ENCODE peak calls at places on chromosomes 13 and 19, in seven cellular contexts. One of them, this sample, is unnamed.
A peak's percentile ranks its signal among the peaks of the same experiment; 100 is the strongest.

GRCh38 chr13:38954291-38954690 is 36.3 kb downstream of the STOML3 start:
- DNase-seq in upper lobe of left lung: no peak
- DNase-seq in transverse colon: no peak
- DNase-seq in A549: no peak
- DNase-seq in tibial nerve: no peak
- DNase-seq in uterus: no peak
- DNase-seq in stomach: no peak
- DNase-seq in this sample: no peak

GRCh38 chr13:104809483-104809882 is 1726.0 kb downstream of the EFNB2 start:
- DNase-seq in transverse colon: no peak
- DNase-seq in stomach: no peak
- DNase-seq in A549: no peak
- DNase-seq in tibial nerve: no peak
- DNase-seq in upper lobe of left lung: no peak
- DNase-seq in uterus: no peak
- DNase-seq in this sample: no peak

GRCh38 chr19:3618144-3618810 is 8.3 kb downstream of the CACTIN start:
- DNase-seq in transverse colon: peak; percentile 70
- DNase-seq in A549: no peak
- DNase-seq in upper lobe of left lung: peak; percentile 50
- DNase-seq in uterus: peak; percentile 64
- DNase-seq in stomach: peak; percentile 73
- DNase-seq in tibial nerve: peak; percentile 60
- DNase-seq in this sample: peak; percentile 80

GRCh38 chr19:57267294-57267693 is 13.0 kb upstream of the ZNF460 start:
- DNase-seq in uterus: no peak
- DNase-seq in stomach: no peak
- DNase-seq in A549: no peak
- DNase-seq in upper lobe of left lung: no peak
- DNase-seq in tibial nerve: no peak
- DNase-seq in transverse colon: no peak
- DNase-seq in this sample: no peak

GRCh38 chr19:7288131-7288530 is 6.1 kb downstream of the INSR start:
- DNase-seq in tibial nerve: no peak
- DNase-seq in A549: no peak
- DNase-seq in transverse colon: no peak
- DNase-seq in upper lobe of left lung: no peak
- DNase-seq in stomach: no peak
- DNase-seq in uterus: no peak
- DNase-seq in this sample: no peak

GRCh38 chr19:40745402-40745780 is 4.9 kb downstream of the ACTMAP start:
- DNase-seq in upper lobe of left lung: no peak
- DNase-seq in uterus: no peak
- DNase-seq in A549: no peak
- DNase-seq in stomach: no peak
- DNase-seq in transverse colon: no peak
- DNase-seq in tibial nerve: no peak
- DNase-seq in this sample: no peak

GRCh38 chr19:3849092-3849491 is 19.7 kb downstream of the ZFR2 start:
- DNase-seq in upper lobe of left lung: no peak
- DNase-seq in transverse colon: peak; percentile 22
- DNase-seq in uterus: no peak
- DNase-seq in tibial nerve: no peak
- DNase-seq in A549: no peak
- DNase-seq in stomach: peak; percentile 31
- DNase-seq in this sample: no peak

GRCh38 chr13:84543976-84544375 is 661.7 kb upstream of the SLITRK1 start:
- DNase-seq in A549: no peak
- DNase-seq in transverse colon: no peak
- DNase-seq in uterus: no peak
- DNase-seq in tibial nerve: no peak
- DNase-seq in stomach: no peak
- DNase-seq in upper lobe of left lung: no peak
- DNase-seq in this sample: no peak

GRCh38 chr13:110677731-110678545 is 28.0 kb downstream of the CARS2 start:
- DNase-seq in uterus: no peak
- DNase-seq in upper lobe of left lung: no peak
- DNase-seq in tibial nerve: no peak
- DNase-seq in transverse colon: no peak
- DNase-seq in stomach: no peak
- DNase-seq in A549: no peak
- DNase-seq in this sample: no peak

GRCh38 chr13:67200183-67200582 is 30.0 kb downstream of the PCDH9 start:
- DNase-seq in tibial nerve: no peak
- DNase-seq in uterus: no peak
- DNase-seq in A549: no peak
- DNase-seq in upper lobe of left lung: no peak
- DNase-seq in stomach: no peak
- DNase-seq in transverse colon: no peak
- DNase-seq in this sample: no peak

GRCh38 chr13:51956717-51957116 is 54.5 kb downstream of the ATP7B start:
- DNase-seq in stomach: no peak
- DNase-seq in A549: no peak
- DNase-seq in transverse colon: no peak
- DNase-seq in uterus: no peak
- DNase-seq in tibial nerve: no peak
- DNase-seq in upper lobe of left lung: no peak
- DNase-seq in this sample: no peak

GRCh38 chr19:31905980-31906948 is 439.1 kb upstream of the ZNF507 start:
- DNase-seq in A549: no peak
- DNase-seq in transverse colon: peak; percentile 9
- DNase-seq in upper lobe of left lung: peak; percentile 35
- DNase-seq in tibial nerve: peak; percentile 52
- DNase-seq in uterus: peak; percentile 58
- DNase-seq in stomach: no peak
- DNase-seq in this sample: peak; percentile 52

GRCh38 chr19:31908486-31909255 is 436.7 kb upstream of the ZNF507 start:
- DNase-seq in upper lobe of left lung: no peak
- DNase-seq in transverse colon: no peak
- DNase-seq in stomach: no peak
- DNase-seq in A549: no peak
- DNase-seq in uterus: no peak
- DNase-seq in tibial nerve: no peak
- DNase-seq in this sample: peak; percentile 53

GRCh38 chr19:31913103-31913710 is 432.2 kb upstream of the ZNF507 start:
- DNase-seq in transverse colon: no peak
- DNase-seq in stomach: no peak
- DNase-seq in uterus: no peak
- DNase-seq in upper lobe of left lung: no peak
- DNase-seq in A549: no peak
- DNase-seq in tibial nerve: no peak
- DNase-seq in this sample: no peak

DNA sequence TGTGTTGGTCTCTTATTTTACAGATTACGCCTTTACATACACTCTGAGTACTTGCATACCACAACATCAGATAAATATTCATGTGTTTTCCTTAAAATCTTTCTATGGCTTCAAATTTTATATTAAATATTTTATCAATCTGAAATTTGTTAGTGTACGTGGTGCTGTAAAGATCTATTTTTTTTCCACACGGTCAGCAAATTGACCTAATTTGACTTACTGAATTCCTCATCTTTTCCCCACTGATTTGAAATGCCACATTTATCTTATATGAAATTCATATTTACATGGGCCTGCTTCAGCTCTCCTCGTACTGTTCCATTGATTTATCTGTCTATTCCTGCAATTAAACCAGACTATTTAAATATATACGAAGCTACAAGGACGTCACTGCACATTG is 433.8 kb upstream of the ZNF507 start:
- DNase-seq in uterus: no peak
- DNase-seq in stomach: no peak
- DNase-seq in tibial nerve: no peak
- DNase-seq in A549: no peak
- DNase-seq in upper lobe of left lung: no peak
- DNase-seq in transverse colon: no peak
- DNase-seq in this sample: no peak
- H3K9me3 ChIP-seq in uterus: no peaks in the 10 kb centered on the region
- H3K9me3 ChIP-seq in stomach: no peaks in the 10 kb centered on the region
- H3K9me3 ChIP-seq in tibial nerve: no peaks in the 10 kb centered on the region
- H3K9me3 ChIP-seq in A549: peaks cover 2% of the 10 kb centered on the region
- H3K9me3 ChIP-seq in upper lobe of left lung: no peaks in the 10 kb centered on the region
- H3K9me3 ChIP-seq in transverse colon: no peaks in the 10 kb centered on the region
- H3K9me3 ChIP-seq in this sample: no peaks in the 10 kb centered on the region

DNA sequence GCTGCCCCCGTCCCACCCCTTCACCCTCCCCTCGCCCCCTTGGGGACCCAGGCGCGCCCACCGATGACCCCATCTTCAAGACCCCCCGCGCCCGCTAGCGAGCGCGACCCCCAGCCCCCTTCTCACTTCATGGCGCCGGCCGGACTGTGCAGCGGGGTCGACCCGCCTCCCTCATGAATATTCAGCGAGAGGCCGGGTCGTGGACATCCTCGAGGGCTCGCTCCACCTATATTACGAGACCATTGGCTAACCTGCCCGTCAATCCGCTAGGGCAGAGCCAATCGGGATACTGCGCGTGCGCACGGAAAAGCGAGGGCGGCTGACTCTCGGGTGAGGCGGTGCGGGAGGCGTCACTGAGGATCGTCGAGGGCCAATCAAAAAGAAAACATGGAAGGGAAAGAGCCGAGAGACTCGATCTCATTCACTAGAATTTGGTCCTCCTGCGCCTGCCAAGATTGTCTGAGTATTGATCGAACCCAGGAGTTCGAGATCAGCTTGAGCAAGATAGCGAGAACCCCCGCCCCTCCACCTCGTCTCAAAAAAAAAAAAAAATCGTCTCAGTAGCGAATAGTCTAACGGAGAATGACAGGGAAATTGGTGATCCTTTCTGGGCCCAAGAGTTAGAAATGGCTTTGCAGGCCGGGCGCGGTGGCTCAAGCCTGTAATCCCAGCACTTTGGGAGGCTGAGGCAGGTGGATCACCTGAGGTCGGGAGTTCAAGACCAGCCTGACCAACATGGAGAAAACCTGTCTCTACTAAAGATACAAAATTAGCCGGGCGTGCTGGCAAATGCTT is at the start of gene ERCC2:
- DNase-seq in A549: peak; percentile 99
- DNase-seq in uterus: peak; percentile 99
- DNase-seq in stomach: peak; percentile 100
- DNase-seq in tibial nerve: peak; percentile 100
- DNase-seq in transverse colon: peak; percentile 99
- DNase-seq in upper lobe of left lung: peak; percentile 96
- DNase-seq in this sample: peak; percentile 100
- TF ChIP-seq POLR2A in A549: peak; percentile 3
- TF ChIP-seq POLR2A in uterus: peak; percentile 62
- TF ChIP-seq POLR2A in stomach: no peak
- TF ChIP-seq POLR2A in tibial nerve: peak; percentile 49
- TF ChIP-seq POLR2A in transverse colon: peak; percentile 13
- TF ChIP-seq POLR2A in upper lobe of left lung: peak; percentile 41
- TF ChIP-seq POLR2A in this sample: no peak

GRCh38 chr19:12247644-12248222 is 47.0 kb downstream of the ZNF44 start:
- DNase-seq in uterus: no peak
- DNase-seq in tibial nerve: no peak
- DNase-seq in A549: no peak
- DNase-seq in stomach: no peak
- DNase-seq in transverse colon: no peak
- DNase-seq in upper lobe of left lung: no peak
- DNase-seq in this sample: no peak
- H3K9me3 ChIP-seq in uterus: peaks cover 13% of the 10 kb centered on the region
- H3K9me3 ChIP-seq in tibial nerve: peaks cover 83% of the 10 kb centered on the region
- H3K9me3 ChIP-seq in A549: peaks cover 16% of the 10 kb centered on the region
- H3K9me3 ChIP-seq in stomach: peaks cover 92% of the 10 kb centered on the region
- H3K9me3 ChIP-seq in transverse colon: peaks cover 59% of the 10 kb centered on the region
- H3K9me3 ChIP-seq in upper lobe of left lung: peaks cover 73% of the 10 kb centered on the region
- H3K9me3 ChIP-seq in this sample: peaks cover 12% of the 10 kb centered on the region

GRCh38 chr19:10717054-10717355 is 874 bp upstream of the DNM2 start:
- DNase-seq in A549: no peak
- DNase-seq in stomach: no peak
- DNase-seq in transverse colon: no peak
- DNase-seq in upper lobe of left lung: no peak
- DNase-seq in uterus: no peak
- DNase-seq in tibial nerve: no peak
- DNase-seq in this sample: no peak

GRCh38 chr19:10720607-10721125 is 2.8 kb downstream of the DNM2 start:
- DNase-seq in uterus: no peak
- DNase-seq in stomach: no peak
- DNase-seq in transverse colon: no peak
- DNase-seq in A549: no peak
- DNase-seq in upper lobe of left lung: no peak
- DNase-seq in tibial nerve: no peak
- DNase-seq in this sample: no peak

GRCh38 chr19:10719466-10719961 is 1.6 kb downstream of the DNM2 start:
- DNase-seq in A549: no peak
- DNase-seq in stomach: no peak
- DNase-seq in tibial nerve: no peak
- DNase-seq in transverse colon: peak; percentile 49
- DNase-seq in upper lobe of left lung: peak; percentile 54
- DNase-seq in uterus: no peak
- DNase-seq in this sample: no peak

GRCh38 chr19:10718205-10719196 is 622 bp downstream of the DNM2 start:
- DNase-seq in upper lobe of left lung: no peak
- DNase-seq in A549: no peak
- DNase-seq in stomach: peak; percentile 51
- DNase-seq in uterus: no peak
- DNase-seq in transverse colon: peak; percentile 41
- DNase-seq in tibial nerve: no peak
- DNase-seq in this sample: no peak

GRCh38 chr19:10717356-10718204 is at the start of gene DNM2:
- DNase-seq in stomach: peak; percentile 99
- DNase-seq in upper lobe of left lung: peak; percentile 99
- DNase-seq in tibial nerve: peak; percentile 100
- DNase-seq in A549: peak; percentile 95
- DNase-seq in transverse colon: peak; percentile 99
- DNase-seq in uterus: peak; percentile 100
- DNase-seq in this sample: peak; percentile 99
- TF ChIP-seq POLR2A in stomach: no peak
- TF ChIP-seq POLR2A in upper lobe of left lung: peak; percentile 98
- TF ChIP-seq POLR2A in tibial nerve: peak; percentile 51
- TF ChIP-seq POLR2A in A549: peak; percentile 61
- TF ChIP-seq POLR2A in transverse colon: peak; percentile 77
- TF ChIP-seq POLR2A in uterus: peak; percentile 56
- TF ChIP-seq POLR2A in this sample: peak; percentile 48

DNA sequence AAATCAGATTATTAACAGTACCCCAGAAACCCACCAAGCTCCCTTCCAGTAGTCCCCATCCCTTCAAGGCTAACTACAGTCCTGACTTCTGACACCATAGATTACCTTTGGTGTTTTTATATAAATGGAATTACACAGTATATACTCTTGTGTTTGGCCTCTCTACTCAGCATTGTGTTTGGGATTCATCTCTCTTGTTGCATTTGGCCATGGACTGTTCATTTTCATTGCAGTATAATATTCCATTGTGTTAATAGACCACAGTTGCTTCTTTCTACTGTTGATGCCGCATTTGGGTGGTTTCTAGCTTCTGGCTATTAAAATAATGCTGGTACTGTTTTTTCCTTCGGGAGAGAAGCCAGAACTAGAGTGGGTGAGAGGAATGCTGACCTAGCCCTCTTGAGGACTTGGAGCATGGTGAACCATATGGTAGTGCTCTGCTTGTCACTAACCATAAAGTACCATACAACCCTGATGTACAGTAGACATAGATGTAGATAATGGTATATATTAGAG is 18.9 kb upstream of the GARRE1 start:
- DNase-seq in A549: no peak
- DNase-seq in upper lobe of left lung: no peak
- DNase-seq in stomach: no peak
- DNase-seq in tibial nerve: no peak
- DNase-seq in uterus: no peak
- DNase-seq in transverse colon: no peak
- DNase-seq in this sample: no peak
- H3K9me3 ChIP-seq in A549: no peaks in the 10 kb centered on the region
- H3K9me3 ChIP-seq in upper lobe of left lung: no peaks in the 10 kb centered on the region
- H3K9me3 ChIP-seq in stomach: no peaks in the 10 kb centered on the region
- H3K9me3 ChIP-seq in tibial nerve: no peaks in the 10 kb centered on the region
- H3K9me3 ChIP-seq in uterus: no peaks in the 10 kb centered on the region
- H3K9me3 ChIP-seq in transverse colon: no peaks in the 10 kb centered on the region
- H3K9me3 ChIP-seq in this sample: no peaks in the 10 kb centered on the region